ENCODE peak calls at places on chromosomes 12 and 14, in nine cellular contexts. Y is CD8-positive, alpha-beta T cell; D is psoas muscle; M is fibroblast of pulmonary artery; W is NB4; F is pancreas; O is fibroblast of the aortic adventitia; E is endodermal cell; P is bronchial epithelial cell. S is an unnamed sample.

GRCh38 chr12:43812926-43813325 is 6.8 kb upstream of the TWF1 start:
- DNase-seq in D (no peak), P (peak), Y (no peak), E (no peak), F (no peak), W (no peak), O (no peak), M (no peak), S (no peak)

GRCh38 chr14:51652168-51653095 is 722 bp downstream of the FRMD6 start:
- DNase-seq in E (peak), W (no peak), P (no peak), D (no peak), Y (peak), O (peak), F (peak), M (no peak), S (no peak)

GRCh38 chr12:18250313-18250916 is 10.9 kb upstream of the PIK3C2G start:
- DNase-seq in F (no peak), O (peak), Y (no peak), P (peak), D (no peak), E (no peak), W (peak), M (peak), S (peak)

GRCh38 chr14:20631821-20632389 is 9.6 kb downstream of the OR6S1 start:
- DNase-seq in Y (no peak), M (peak), D (peak), E (peak), F (peak), W (peak), O (peak), P (peak), S (no peak)

GRCh38 chr12:69840727-69841126 is 15.7 kb downstream of the MYRFL start:
- DNase-seq in O (peak), F (no peak), M (peak), Y (no peak), E (no peak), D (no peak), W (no peak), P (no peak), S (no peak)

GRCh38 chr14:105364100-105364708 is 34.1 kb upstream of the TEX22 start:
- DNase-seq in P (peak), W (no peak), F (no peak), E (no peak), Y (peak), O (peak), M (peak), D (no peak), S (no peak)

GRCh38 chr12:87157791-87158190 is 871.4 kb downstream of the C12orf50 start:
- DNase-seq in P (peak), O (peak), D (no peak), M (peak), Y (no peak), F (peak), E (peak), W (no peak), S (peak)

GRCh38 chr12:48882972-48883304 is 17.3 kb upstream of the RND1 start:
- DNase-seq in Y (no peak), E (no peak), W (no peak), P (no peak), O (no peak), M (no peak), D (no peak), F (no peak), S (no peak)

GRCh38 chr12:110640275-110641025 is 26.5 kb downstream of the TCTN1 start:
- DNase-seq in O (no peak), W (peak), M (no peak), P (no peak), D (peak), F (no peak), E (no peak), Y (no peak), S (no peak)

GRCh38 chr12:102965281-102966155 is 8.0 kb downstream of the ASCL1 start:
- DNase-seq in O (no peak), Y (no peak), E (peak), D (no peak), F (no peak), W (no peak), M (no peak), P (no peak), S (no peak)

GRCh38 chr12:103817791-103818190 is 23.2 kb downstream of the NT5DC3 start:
- DNase-seq in O (no peak), P (no peak), Y (no peak), D (no peak), E (no peak), F (no peak), W (no peak), M (no peak), S (no peak)

GRCh38 chr12:95629392-95629791 is 78.1 kb upstream of the USP44 start:
- DNase-seq in Y (no peak), D (no peak), P (no peak), F (no peak), O (no peak), M (no peak), W (no peak), E (no peak), S (no peak)

GRCh38 chr14:99257673-99258221 is 14.2 kb downstream of the BCL11B start:
- DNase-seq in Y (peak), M (no peak), P (no peak), D (no peak), W (no peak), F (no peak), O (no peak), E (no peak), S (no peak)

GRCh38 chr14:22852940-22853767 is 16.8 kb downstream of the MMP14 start:
- DNase-seq in W (peak), M (peak), O (peak), P (peak), F (peak), D (peak), E (peak), Y (peak), S (no peak)

GRCh38 chr12:50246873-50247612 is 36.3 kb downstream of the LIMA1 start:
- DNase-seq in Y (no peak), W (peak), O (peak), D (peak), E (no peak), P (peak), M (peak), F (no peak), S (peak)

GRCh38 chr12:4106617-4107016 is 166.9 kb upstream of the CCND2 start:
- DNase-seq in D (no peak), W (no peak), P (no peak), O (no peak), E (no peak), F (no peak), Y (no peak), M (no peak), S (no peak)

DNA sequence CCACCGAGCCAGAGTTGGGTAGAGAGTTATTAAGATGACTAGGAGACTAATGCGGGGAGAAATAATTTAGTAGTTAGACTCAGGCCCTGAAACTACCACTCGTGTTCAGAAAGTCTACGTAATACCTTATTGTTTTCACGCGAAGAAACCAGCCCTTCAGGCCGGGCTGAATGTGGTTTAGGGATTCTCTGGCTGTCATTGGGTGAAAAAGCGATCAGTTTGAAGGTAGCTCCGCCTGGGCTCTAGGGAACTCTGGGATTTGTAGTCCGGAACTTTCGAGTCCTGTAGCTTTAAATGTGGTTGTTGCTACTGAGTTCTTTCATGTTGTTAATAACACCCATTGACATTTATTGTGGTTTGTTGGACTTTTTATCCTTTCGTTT is 549 bp upstream of the WDR89 start:
- DNase-seq in E (peak), O (peak), W (peak), D (peak), F (no peak), Y (peak), M (peak), P (peak), S (peak)
- H3K4me3 ChIP-seq in E (peak), O (peak), W (peak), D (peak), F (peak), Y (peak), M (peak), P (peak), S (peak)

GRCh38 chr14:68084256-68084655 is 264.7 kb downstream of the RAD51B start:
- DNase-seq in F (no peak), Y (no peak), O (peak), D (no peak), M (peak), E (no peak), P (no peak), W (peak), S (no peak)
- TF ChIP-seq CTCF in F (no peak), Y (no peak), O (peak), D (peak), M (peak), E (peak), P (no peak), W (no peak), S (peak)

GRCh38 chr12:101969-102878 is 35.7 kb downstream of the IQSEC3 start:
- DNase-seq in D (no peak), P (no peak), W (no peak), M (no peak), E (peak), O (no peak), F (no peak), Y (no peak), S (no peak)

GRCh38 chr12:104573-105081 is 38.1 kb downstream of the IQSEC3 start:
- DNase-seq in W (peak), Y (peak), F (peak), M (no peak), P (no peak), D (no peak), E (peak), O (no peak), S (no peak)

GRCh38 chr12:103169-103981 is 36.8 kb downstream of the IQSEC3 start:
- DNase-seq in W (no peak), O (no peak), F (peak), P (no peak), E (peak), Y (no peak), D (no peak), M (no peak), S (no peak)

GRCh38 chr12:105696-106095 is 39.1 kb downstream of the IQSEC3 start:
- DNase-seq in E (no peak), M (no peak), Y (no peak), F (no peak), D (no peak), O (no peak), P (no peak), W (no peak), S (no peak)

DNA sequence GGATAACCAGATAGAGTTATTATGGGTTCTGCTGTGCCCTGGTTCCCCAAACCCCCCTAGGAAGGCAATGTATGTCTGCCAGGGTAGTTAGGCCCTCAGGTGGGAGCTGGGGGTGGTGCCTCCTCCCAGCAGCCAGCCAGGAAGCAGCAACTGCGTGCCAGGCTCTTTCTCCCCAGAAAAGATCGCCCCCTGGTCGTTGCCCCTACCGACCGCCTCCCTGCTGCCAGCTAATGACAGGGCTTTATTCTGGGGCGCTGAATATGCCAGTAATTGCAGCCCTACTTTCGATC is 36.3 kb downstream of the IQSEC3 start:
- DNase-seq in W (no peak), F (no peak), P (no peak), E (no peak), Y (no peak), O (no peak), M (no peak), D (no peak), S (no peak)
- H3K4me3 ChIP-seq in W (no peak), F (no peak), P (no peak), E (no peak), Y (no peak), O (no peak), M (no peak), D (no peak), S (no peak)

GRCh38 chr14:47332099-47332498 is 343.3 kb downstream of the MDGA2 start:
- DNase-seq in D (no peak), Y (no peak), M (no peak), W (no peak), E (no peak), F (no peak), P (no peak), O (no peak), S (no peak)

GRCh38 chr14:47332939-47333338 is 342.5 kb downstream of the MDGA2 start:
- DNase-seq in W (no peak), F (no peak), Y (no peak), D (no peak), M (no peak), O (no peak), E (no peak), P (no peak), S (no peak)
- TF ChIP-seq CTCF in W (no peak), F (no peak), Y (no peak), D (no peak), M (no peak), O (no peak), E (peak), P (no peak), S (peak)

DNA sequence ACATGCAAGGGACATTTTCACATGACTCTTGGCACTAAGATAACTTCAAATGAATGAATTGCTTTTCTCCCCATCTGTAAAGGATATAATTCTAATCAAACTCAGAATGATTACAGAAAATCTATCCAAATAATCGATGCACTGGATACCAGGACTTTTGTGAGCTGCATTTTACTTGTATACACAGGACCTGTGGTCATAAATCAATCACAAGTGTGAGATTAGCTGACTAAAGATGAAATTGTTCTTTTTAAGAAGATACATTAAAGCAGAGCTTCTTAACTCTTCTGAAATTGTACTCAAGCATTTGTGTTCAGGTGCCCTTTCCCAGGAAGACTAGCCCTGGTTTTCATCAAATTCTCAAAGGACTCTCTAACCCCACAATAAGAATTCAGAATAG is 66.3 kb downstream of the ESR2 start:
- DNase-seq in Y (no peak), M (no peak), P (no peak), E (no peak), F (no peak), W (no peak), D (no peak), O (no peak), S (no peak)
- H3K4me3 ChIP-seq in Y (no peak), M (no peak), P (no peak), E (no peak), F (no peak), W (no peak), D (no peak), O (no peak), S (no peak)